ENCODE peak calls at places on chromosome 14, in four cellular contexts. E is K562, A is GM12878, Y is HepG2. T is an unnamed sample.
A peak's percentile ranks its signal among the peaks of the same experiment; 100 is the strongest.

GRCh38 chr14:99063620-99064225 is 208.3 kb downstream of the BCL11B start:
- ATAC-seq in E (no peak), A (no peak), Y (no peak), T (no peak)

GRCh38 chr14:35197015-35197414 is 74.7 kb downstream of the PRORP start:
- ATAC-seq in E (no peak), A (peak; percentile 37), Y (no peak), T (no peak)

GRCh38 chr14:59849371-59850130 is 21.0 kb downstream of the RTN1 start:
- ATAC-seq in E (no peak), A (peak; percentile 70), Y (no peak), T (peak; percentile 62)

GRCh38 chr14:96486705-96487104 is 15.5 kb upstream of the PAPOLA start:
- ATAC-seq in E (no peak), A (peak; percentile 74), Y (no peak), T (no peak)

GRCh38 chr14:64768401-64769095 is 64.3 kb downstream of the PLEKHG3 start:
- ATAC-seq in E (no peak), A (no peak), Y (no peak), T (no peak)

GRCh38 chr14:96117101-96117897 is 78.1 kb downstream of the C14orf132 start:
- ATAC-seq in E (no peak), A (no peak), Y (no peak), T (no peak)

GRCh38 chr14:95311752-95312151 is 8.0 kb downstream of the CLMN start:
- ATAC-seq in E (no peak), A (no peak), Y (no peak), T (no peak)

GRCh38 chr14:83007641-83008237 is 1474.1 kb upstream of the SEL1L start:
- ATAC-seq in E (no peak), A (no peak), Y (no peak), T (no peak)

GRCh38 chr14:75521415-75522199 is 662 bp upstream of the BATF start:
- ATAC-seq in E (no peak), A (peak; percentile 23), Y (peak; percentile 46), T (no peak)

GRCh38 chr14:61404637-61405036 is 83.3 kb downstream of the PRKCH start:
- ATAC-seq in E (no peak), A (no peak), Y (no peak), T (no peak)

GRCh38 chr14:64387232-64387737 is 868 bp upstream of the MTHFD1 start:
- ATAC-seq in E (peak; percentile 38), A (peak; percentile 17), Y (peak; percentile 22), T (peak; percentile 0)

GRCh38 chr14:81474685-81475324 is 58.8 kb downstream of the SEL1L start:
- ATAC-seq in E (no peak), A (no peak), Y (no peak), T (no peak)

GRCh38 chr14:81472096-81472800 is 61.4 kb downstream of the SEL1L start:
- ATAC-seq in E (peak; percentile 10), A (no peak), Y (no peak), T (no peak)

GRCh38 chr14:81471062-81471461 is 62.6 kb downstream of the SEL1L start:
- ATAC-seq in E (no peak), A (peak; percentile 31), Y (no peak), T (no peak)

GRCh38 chr14:81474156-81474492 is 59.5 kb downstream of the SEL1L start:
- ATAC-seq in E (no peak), A (peak; percentile 64), Y (no peak), T (no peak)

DNA sequence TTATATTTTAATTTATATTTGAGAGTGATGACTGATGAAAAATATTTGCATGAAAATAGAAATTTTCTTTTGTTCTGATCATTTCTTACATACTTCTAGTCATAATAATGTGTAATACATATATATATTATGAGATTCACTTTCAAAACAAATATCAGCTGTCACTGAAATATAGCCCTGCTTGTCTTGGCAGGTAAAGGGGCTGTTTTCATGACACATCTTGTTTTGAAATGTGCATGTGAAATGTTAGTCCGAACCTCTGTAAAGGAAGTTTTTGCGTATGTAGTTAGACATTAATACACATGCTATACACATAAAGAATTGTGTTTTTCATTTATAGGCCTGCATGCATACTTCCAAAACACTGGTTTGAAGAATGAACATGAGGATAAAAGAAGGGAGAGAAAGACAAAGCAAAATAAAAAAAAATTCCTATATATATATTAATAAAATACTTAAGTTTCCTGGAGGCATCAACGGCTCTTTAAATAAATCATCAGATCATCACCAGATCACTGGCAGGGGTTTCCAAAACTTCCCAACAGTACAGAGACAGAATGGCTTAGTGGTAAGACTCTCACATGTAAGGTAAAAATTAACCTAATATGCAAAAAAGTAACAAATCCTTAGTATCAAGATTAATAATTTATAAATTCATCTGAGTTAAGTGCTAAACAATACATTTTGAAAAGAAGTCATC is 60.0 kb downstream of the SEL1L start:
- ATAC-seq in E (no peak), A (peak; percentile 7), Y (no peak), T (no peak)
- TF ChIP-seq POLR2AphosphoS5 in E (no peak), A (no peak), Y (no peak), T (no peak)

GRCh38 chr14:68910540-68910939 is 68.6 kb downstream of the ACTN1 start:
- ATAC-seq in E (no peak), A (peak; percentile 54), Y (no peak), T (no peak)

GRCh38 chr14:68908201-68908600 is 70.9 kb downstream of the ACTN1 start:
- ATAC-seq in E (no peak), A (no peak), Y (no peak), T (peak; percentile 18)

GRCh38 chr14:68906439-68906838 is 72.7 kb downstream of the ACTN1 start:
- ATAC-seq in E (no peak), A (no peak), Y (no peak), T (no peak)

GRCh38 chr14:68911594-68912227 is 67.4 kb downstream of the ACTN1 start:
- ATAC-seq in E (peak; percentile 100), A (peak; percentile 100), Y (peak; percentile 95), T (peak; percentile 74)

DNA sequence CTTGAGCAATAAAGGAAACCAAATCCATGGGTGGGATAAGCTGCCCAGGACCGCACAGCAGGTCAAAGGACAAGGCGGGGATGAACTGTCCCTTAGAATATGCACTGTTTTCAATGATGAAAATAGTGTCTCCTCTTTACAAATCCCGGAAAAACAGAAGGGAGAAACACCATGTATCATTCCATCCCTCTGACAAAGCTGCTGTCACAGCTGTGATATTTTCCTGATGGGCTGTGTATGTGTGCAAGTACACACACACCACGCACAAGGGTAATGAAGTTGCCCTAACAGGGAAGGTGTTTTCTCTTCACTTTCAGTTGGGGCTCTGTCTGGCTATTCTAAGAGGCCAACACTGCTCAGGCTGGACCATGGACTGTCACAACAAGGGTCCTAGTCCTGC is 70.2 kb downstream of the ACTN1 start:
- ATAC-seq in E (no peak), A (no peak), Y (no peak), T (peak; percentile 21)
- TF ChIP-seq EP300 in E (no peak), A (no peak), Y (no peak), T (no peak)

GRCh38 chr14:53020193-53020932 is 69.5 kb upstream of the FERMT2 start:
- ATAC-seq in E (no peak), A (no peak), Y (no peak), T (no peak)

GRCh38 chr14:53027031-53027430 is 76.2 kb upstream of the FERMT2 start:
- ATAC-seq in E (no peak), A (no peak), Y (no peak), T (no peak)

GRCh38 chr14:53019391-53019790 is 68.5 kb upstream of the FERMT2 start:
- ATAC-seq in E (no peak), A (no peak), Y (no peak), T (no peak)

GRCh38 chr14:53023325-53023724 is 72.5 kb upstream of the FERMT2 start:
- ATAC-seq in E (no peak), A (no peak), Y (no peak), T (no peak)

DNA sequence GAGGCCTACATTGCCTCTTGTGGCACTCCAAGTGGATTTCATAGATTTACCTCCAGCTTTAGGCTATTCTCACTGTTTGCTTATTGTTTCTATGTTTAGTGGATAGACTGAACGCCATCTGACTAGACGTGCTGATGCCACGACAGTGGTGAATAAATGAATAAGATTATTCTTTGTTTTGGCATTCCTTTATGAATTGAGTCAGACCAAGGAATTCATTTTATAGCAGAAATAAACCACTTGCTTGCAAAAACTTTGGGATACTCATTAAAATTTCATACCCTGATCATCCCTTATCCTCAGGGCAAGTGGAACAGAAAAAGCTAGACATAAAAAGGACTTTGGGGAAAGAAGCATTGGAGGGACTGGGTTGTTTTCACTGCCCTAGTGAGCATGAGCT is 71.7 kb upstream of the FERMT2 start:
- ATAC-seq in E (no peak), A (no peak), Y (no peak), T (no peak)
- TF ChIP-seq POLR2AphosphoS5 in E (no peak), A (no peak), Y (no peak), T (no peak)

GRCh38 chr14:90536092-90536491 is 139.3 kb downstream of the CALM1 start:
- ATAC-seq in E (peak; percentile 30), A (no peak), Y (no peak), T (peak; percentile 51)
- TF ChIP-seq EP300 in E (no peak), A (no peak), Y (no peak), T (no peak)

GRCh38 chr14:70698288-70698687 is 56.6 kb downstream of the TTC9 start:
- ATAC-seq in E (peak; percentile 91), A (no peak), Y (peak; percentile 34), T (no peak)
- TF ChIP-seq POLR2AphosphoS5 in E (no peak), A (no peak), Y (no peak), T (no peak)

DNA sequence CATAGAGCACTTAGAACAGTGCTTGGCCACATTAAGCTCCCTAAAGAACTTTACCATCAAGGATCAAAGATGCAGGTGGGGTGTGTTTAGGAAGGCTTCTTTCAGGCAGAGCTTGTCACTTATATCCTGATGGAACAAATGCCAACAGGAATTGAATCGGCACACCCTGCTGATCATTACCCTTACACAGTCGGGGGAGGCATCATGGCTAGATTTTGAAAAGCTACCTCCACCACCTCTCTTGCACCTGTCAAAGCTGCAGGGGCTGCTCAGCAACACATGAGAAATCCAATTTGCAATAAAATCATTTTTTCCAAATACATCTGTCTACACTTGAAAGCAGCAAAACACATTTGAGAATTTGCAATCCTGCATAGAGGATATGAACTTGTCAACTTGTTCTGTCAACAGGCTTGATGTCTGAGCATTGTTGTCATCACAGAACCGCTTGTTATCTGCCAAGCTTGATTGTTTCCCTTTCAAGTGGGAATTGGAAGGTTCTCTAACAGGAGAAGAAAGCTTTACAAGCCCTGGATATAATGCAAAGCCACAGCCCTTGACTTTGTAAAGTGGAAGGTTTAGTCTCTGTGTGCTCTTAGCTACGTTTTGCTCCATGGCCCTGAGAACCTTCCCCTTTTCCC is 24.6 kb upstream of the TRIM9 start:
- ATAC-seq in E (no peak), A (no peak), Y (no peak), T (no peak)
- TF ChIP-seq EP300 in E (no peak), A (no peak), Y (no peak), T (no peak)

GRCh38 chr14:47536341-47536740 is 139.1 kb downstream of the MDGA2 start:
- ATAC-seq in E (no peak), A (no peak), Y (no peak), T (no peak)
- TF ChIP-seq POLR2AphosphoS5 in E (no peak), A (no peak), Y (no peak), T (no peak)

T was measured in gastroesophageal sphincter.